ENCODE peak calls at places on chromosomes 16 and 17, in four cellular contexts. Q, D, C and L are unnamed samples. For H3K4me1, the result is how much of the 10 kb centered on the place peaks cover.

GRCh38 chr17:18184143-18185007 is 747 bp downstream of the ALKBH5 start:
- DNase-seq in Q (peak), C (peak), D (peak), L (no peak)

GRCh38 chr16:2926660-2927646 is 15.2 kb downstream of the FLYWCH1 start:
- DNase-seq in C (peak), D (peak), Q (peak), L (peak)

GRCh38 chr16:54847207-54847606 is 83.5 kb upstream of the IRX5 start:
- DNase-seq in D (no peak), Q (no peak), C (peak), L (peak)

GRCh38 chr16:9138731-9139501 is 47.5 kb downstream of the HAPSTR1 start:
- DNase-seq in D (peak), Q (peak), C (peak), L (no peak)

GRCh38 chr16:34801875-34802274 is 1342.5 kb downstream of the TP53TG3F start:
- DNase-seq in D (no peak), Q (no peak), C (no peak), L (no peak)

GRCh38 chr17:79616801-79617200 is 6.0 kb upstream of the RBFOX3 start:
- DNase-seq in D (no peak), C (no peak), Q (no peak), L (no peak)

GRCh38 chr16:54318941-54319340 is 32.4 kb upstream of the IRX3 start:
- DNase-seq in Q (no peak), D (no peak), C (peak), L (peak)

GRCh38 chr16:50740747-50741146 is 1.1 kb upstream of the CYLD start:
- DNase-seq in Q (no peak), D (no peak), C (peak), L (no peak)

GRCh38 chr17:75832164-75832651 is 12.0 kb downstream of the UNC13D start:
- DNase-seq in Q (peak), C (peak), D (no peak), L (no peak)

GRCh38 chr17:3905017-3905486 is 11.2 kb downstream of the P2RX1 start:
- DNase-seq in C (no peak), D (no peak), Q (no peak), L (no peak)

GRCh38 chr16:83715217-83715920 is 92.4 kb upstream of the HSBP1 start:
- DNase-seq in Q (no peak), C (no peak), D (no peak), L (no peak)

GRCh38 chr17:74872313-74873035 is at the start of gene FDXR:
- DNase-seq in D (no peak), Q (peak), C (no peak), L (no peak)

GRCh38 chr17:16943032-16943352 is 28.9 kb downstream of the TNFRSF13B start:
- DNase-seq in Q (no peak), D (no peak), C (no peak), L (no peak)

GRCh38 chr17:19748807-19749193 is 702 bp upstream of the ALDH3A1 start:
- DNase-seq in C (no peak), D (no peak), Q (no peak), L (no peak)

GRCh38 chr16:54568897-54569807 is 282.6 kb upstream of the IRX3 start:
- DNase-seq in Q (no peak), C (no peak), D (no peak), L (no peak)

GRCh38 chr17:286571-286970 is 66.0 kb downstream of the RPH3AL start:
- DNase-seq in C (no peak), D (no peak), Q (no peak), L (no peak)

GRCh38 chr17:81831957-81832607 is 1.0 kb downstream of the MCRIP1 start:
- DNase-seq in C (peak), D (no peak), Q (no peak), L (no peak)

GRCh38 chr17:4436381-4436780 is 2.6 kb downstream of the SPNS3 start:
- DNase-seq in D (no peak), C (no peak), Q (no peak), L (no peak)

GRCh38 chr17:28173801-28174200 is 131.3 kb downstream of the NLK start:
- DNase-seq in Q (no peak), C (no peak), D (no peak), L (no peak)

GRCh38 chr16:20879175-20880053 is 20.7 kb downstream of the DCUN1D3 start:
- DNase-seq in Q (peak), C (peak), D (no peak), L (no peak)

GRCh38 chr17:81031571-81032550 is 3.1 kb upstream of the BAIAP2 start:
- DNase-seq in Q (no peak), C (no peak), D (no peak), L (no peak)

GRCh38 chr16:25235991-25236390 is 19.2 kb downstream of the AQP8 start:
- DNase-seq in Q (no peak), D (no peak), C (peak), L (no peak)

GRCh38 chr16:8571061-8571596 is 19.2 kb downstream of the TMEM114 start:
- DNase-seq in Q (no peak), D (no peak), C (peak), L (no peak)

GRCh38 chr17:82320956-82321927 is 3.8 kb upstream of the CD7 start:
- DNase-seq in Q (no peak), C (peak), D (no peak), L (peak)

GRCh38 chr16:31451681-31452351 is 7.5 kb upstream of the ARMC5 start:
- DNase-seq in D (peak), Q (peak), C (peak), L (peak)

GRCh38 chr16:14497245-14498082 is 132.6 kb downstream of the PARN start:
- DNase-seq in Q (no peak), C (no peak), D (peak), L (no peak)

GRCh38 chr16:49588729-49589384 is 215.3 kb downstream of the C16orf78 start:
- DNase-seq in Q (no peak), D (no peak), C (no peak), L (no peak)

GRCh38 chr17:50218071-50218759 is 16.8 kb upstream of the COL1A1 start:
- DNase-seq in D (no peak), C (peak), Q (peak), L (peak)

GRCh38 chr17:50586421-50587247 is 26.1 kb downstream of the CACNA1G start:
- DNase-seq in C (no peak), Q (no peak), D (no peak), L (no peak)

GRCh38 chr16:79173910-79174309 is 426.6 kb downstream of the MAF start:
- DNase-seq in Q (no peak), D (no peak), C (no peak), L (no peak)

GRCh38 chr17:52106638-52107261 is 51.8 kb downstream of the CA10 start:
- DNase-seq in Q (peak), D (peak), C (peak), L (peak)

GRCh38 chr16:6573577-6573976 is 759.1 kb upstream of the RBFOX1 start:
- DNase-seq in D (peak), Q (no peak), C (no peak), L (peak)

GRCh38 chr16:57544129-57544653 is 1.7 kb downstream of the ADGRG5 start:
- DNase-seq in Q (no peak), C (no peak), D (peak), L (no peak)

GRCh38 chr16:56789360-56789759 is 59.4 kb downstream of the NUP93 start:
- DNase-seq in D (peak), C (peak), Q (peak), L (peak)

GRCh38 chr17:8292639-8293395 is 2.4 kb downstream of the SLC25A35 start:
- DNase-seq in C (no peak), D (no peak), Q (no peak), L (no peak)

GRCh38 chr16:89142474-89143197 is 28.9 kb upstream of the CDH15 start:
- DNase-seq in D (no peak), Q (no peak), C (peak), L (no peak)

GRCh38 chr17:58321571-58322525 is 6.7 kb downstream of the TSPOAP1 start:
- DNase-seq in D (no peak), Q (peak), C (no peak), L (no peak)

DNA sequence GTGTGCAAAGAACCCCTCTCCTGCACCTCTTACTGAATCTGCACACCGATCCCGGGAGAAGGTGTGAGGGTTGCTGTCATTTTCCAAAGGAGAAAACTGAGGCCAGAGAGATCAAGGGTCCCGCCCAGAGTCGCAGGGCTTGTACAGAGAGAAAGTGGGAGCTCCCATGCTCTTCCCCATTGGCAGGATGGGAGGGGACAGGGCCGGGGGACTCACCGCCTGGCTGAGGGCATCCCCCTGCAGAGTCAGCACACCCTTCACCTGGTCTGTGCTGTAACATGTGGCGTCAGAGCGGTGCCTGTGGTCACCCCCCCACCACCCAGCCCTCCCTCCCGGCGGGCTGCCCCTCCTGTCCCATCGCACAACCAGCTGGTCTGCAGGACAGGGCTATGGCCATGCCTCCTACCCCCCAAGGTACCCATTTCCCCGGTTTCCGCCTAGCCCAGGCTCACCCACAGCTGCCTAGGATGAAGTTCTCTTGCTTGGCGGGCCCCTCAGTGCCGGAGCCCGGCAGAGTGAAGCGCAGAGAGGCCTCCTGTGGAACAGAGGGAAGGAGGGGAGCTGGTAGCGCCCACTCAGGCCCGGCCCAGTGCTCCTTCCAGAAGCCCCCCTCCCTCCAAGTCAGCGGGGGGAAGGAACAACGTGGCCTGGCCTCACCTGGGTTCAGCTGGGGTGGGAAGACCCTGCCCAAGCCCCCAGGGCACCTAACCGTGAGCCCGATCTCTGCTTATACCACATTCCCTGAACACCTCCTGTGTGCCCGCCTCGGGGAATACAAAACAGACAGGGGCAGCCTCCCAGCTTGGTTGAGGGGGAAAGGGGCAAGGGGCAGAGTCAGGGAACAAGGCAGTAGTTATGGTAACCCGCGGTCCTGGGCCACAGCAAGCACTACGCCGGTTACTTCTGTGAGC is 1.1 kb downstream of the ROGDI start:
- DNase-seq in D (no peak), Q (no peak), C (no peak), L (no peak)
- TF ChIP-seq EZH2 in D (no peak), Q (no peak), C (no peak), L (no peak)

DNA sequence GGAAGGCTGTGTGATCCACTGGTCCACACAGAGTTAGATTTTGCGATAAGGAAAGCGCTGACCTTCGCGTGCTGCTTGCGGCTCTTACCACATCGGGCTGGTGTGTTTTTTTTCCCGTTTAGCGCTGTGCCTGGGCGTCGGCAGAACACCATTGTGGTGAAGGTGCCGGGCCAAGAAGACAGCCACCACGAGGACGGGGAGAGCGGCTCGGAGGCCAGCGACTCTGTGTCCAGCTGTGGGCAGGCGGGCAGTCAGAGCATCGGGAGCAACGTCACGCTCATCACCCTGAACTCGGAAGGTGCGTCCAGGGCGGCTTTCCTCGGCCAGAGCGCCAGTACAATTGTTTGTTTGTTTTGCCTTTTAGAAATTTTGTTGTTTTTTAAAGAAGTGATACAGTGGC is 54.7 kb downstream of the BANP start:
- DNase-seq in C (no peak), D (no peak), Q (no peak), L (no peak)
- H3K4me1 ChIP-seq in C (under half), D (under half), Q (under half), L (under half)

DNA sequence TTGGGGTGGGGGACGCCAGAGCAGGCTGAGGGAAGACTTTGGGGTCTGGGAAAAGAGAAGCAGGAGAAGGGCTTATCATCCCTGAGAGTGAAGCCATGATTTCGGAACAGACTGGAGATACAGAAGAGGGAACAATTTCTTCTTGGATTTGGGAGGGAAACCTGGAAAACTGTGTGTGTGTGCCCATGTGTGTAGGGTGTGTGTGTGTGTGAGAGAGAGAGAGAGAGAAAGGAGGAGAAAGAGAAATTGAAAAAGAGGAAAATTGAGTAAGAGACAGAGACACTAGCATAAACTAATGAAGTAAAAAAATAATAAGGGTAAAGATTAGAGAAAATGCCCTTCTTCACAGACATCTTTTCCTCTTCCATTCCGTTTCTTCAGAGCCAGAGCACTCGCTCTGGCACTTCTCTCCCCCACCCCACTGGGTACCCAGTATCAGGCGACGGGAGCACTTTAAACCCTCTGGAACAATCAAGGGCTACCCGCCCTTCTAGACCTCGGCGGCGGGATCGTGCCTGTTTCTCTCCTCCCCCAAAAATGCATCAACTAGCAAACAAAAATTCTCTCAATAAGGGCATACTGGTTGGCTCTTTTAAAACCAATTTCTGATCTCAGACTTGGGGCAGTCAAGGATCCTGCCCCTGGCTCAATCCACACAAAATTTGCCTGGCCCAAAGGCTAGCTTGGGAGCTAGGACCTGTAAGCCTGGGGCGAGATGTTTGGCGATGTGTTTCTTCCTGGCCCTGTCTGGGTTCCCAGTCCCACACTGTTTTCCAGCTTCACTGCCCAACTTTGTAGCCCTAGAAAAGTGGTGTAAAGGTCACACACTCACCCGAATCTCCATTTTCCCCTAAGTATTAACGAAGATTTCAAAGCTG is 14.1 kb upstream of the HOXB2 start:
- DNase-seq in D (no peak), Q (no peak), C (no peak), L (no peak)
- TF ChIP-seq EZH2 in D (no peak), Q (no peak), C (no peak), L (no peak)

GRCh38 chr17:45315583-45316270 is 1.1 kb downstream of the MAP3K14 start:
- DNase-seq in Q (peak), C (no peak), D (no peak), L (no peak)
- H3K4me1 ChIP-seq in Q (half or more), C (half or more), D (under half), L (half or more)

GRCh38 chr17:32266389-32267269 is 997 bp downstream of the RHBDL3 start:
- DNase-seq in Q (no peak), D (peak), C (peak), L (no peak)
- TF ChIP-seq EZH2 in Q (peak), D (no peak), C (peak), L (peak)

DNA sequence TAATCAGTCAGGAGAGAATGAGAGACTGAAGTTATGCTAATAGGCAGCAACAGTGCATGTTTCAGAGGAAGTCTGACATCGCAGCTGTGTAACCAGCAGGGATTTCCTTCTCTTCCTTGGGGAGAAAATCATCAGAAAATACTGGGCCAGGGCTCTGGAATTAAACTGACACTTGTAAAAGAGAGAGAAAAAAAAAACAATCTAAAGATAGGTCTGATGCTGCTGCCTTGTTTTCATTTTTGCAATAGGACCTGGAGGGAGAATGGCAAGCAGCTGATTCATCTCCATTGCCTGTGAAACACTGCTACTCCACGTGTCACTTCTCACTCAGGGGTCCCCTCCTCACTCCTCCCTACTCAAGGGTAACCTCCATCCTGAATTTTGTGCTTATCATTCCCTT is 17.7 kb upstream of the CORO6 start:
- DNase-seq in C (peak), Q (no peak), D (no peak), L (no peak)
- H3K4me1 ChIP-seq in C (under half), Q (under half), D (under half), L (under half)

GRCh38 chr16:3979070-3979469 is 98.6 kb upstream of the CREBBP start:
- DNase-seq in Q (no peak), C (no peak), D (no peak), L (no peak)

GRCh38 chr16:3979518-3979917 is 99.0 kb upstream of the CREBBP start:
- DNase-seq in D (no peak), C (no peak), Q (no peak), L (no peak)

GRCh38 chr16:3982216-3982615 is 101.7 kb upstream of the CREBBP start:
- DNase-seq in C (no peak), Q (no peak), D (no peak), L (no peak)

GRCh38 chr16:3983081-3983520 is 102.6 kb upstream of the CREBBP start:
- DNase-seq in Q (peak), C (peak), D (peak), L (peak)

GRCh38 chr16:3980311-3981111 is 100.0 kb upstream of the CREBBP start:
- DNase-seq in D (no peak), Q (peak), C (peak), L (no peak)
- TF ChIP-seq EZH2 in D (no peak), Q (no peak), C (no peak), L (no peak)

GRCh38 chr17:39813631-39814030 is 50.5 kb downstream of the IKZF3 start:
- DNase-seq in Q (no peak), C (no peak), D (no peak), L (no peak)
- H3K4me1 ChIP-seq in Q (under half), C (under half), D (under half), L (under half)

GRCh38 chr17:48795444-48796162 is 21.4 kb downstream of the TTLL6 start:
- DNase-seq in C (peak), Q (peak), D (no peak), L (no peak)

GRCh38 chr17:48792033-48792798 is 24.8 kb downstream of the TTLL6 start:
- DNase-seq in D (no peak), C (no peak), Q (peak), L (no peak)

GRCh38 chr17:48791128-48792032 is 25.6 kb downstream of the TTLL6 start:
- DNase-seq in Q (peak), D (peak), C (peak), L (peak)

GRCh38 chr17:48787850-48788249 is 29.2 kb downstream of the TTLL6 start:
- DNase-seq in D (no peak), C (no peak), Q (no peak), L (no peak)

GRCh38 chr17:48790607-48791127 is 26.4 kb downstream of the TTLL6 start:
- DNase-seq in C (no peak), Q (no peak), D (no peak), L (no peak)
- TF ChIP-seq EZH2 in C (no peak), Q (no peak), D (no peak), L (no peak)

GRCh38 chr17:5581655-5582054 is 2.7 kb downstream of the NLRP1 start:
- DNase-seq in D (no peak), C (no peak), Q (no peak), L (no peak)
- H3K4me1 ChIP-seq in D (under half), C (under half), Q (under half), L (under half)